ENCODE peak calls at places on chromosomes 13 and 19, in nine cellular contexts. G is astrocyte, Y is RWPE1, L is uterus, Z is osteocyte, P is endothelial cell, Q is stomach, J is glutamatergic neuron, C is cardiac fibroblast. H is an unnamed sample.

GRCh38 chr13:36973009-36973408 is 26.1 kb downstream of the ALG5 start:
- DNase-seq in P (no peak), Z (no peak), Q (no peak), L (no peak), C (no peak), Y (no peak), J (no peak), G (no peak), H (no peak)

GRCh38 chr19:46211201-46211881 is 18.2 kb upstream of the IGFL1 start:
- DNase-seq in J (no peak), Q (peak), Z (no peak), G (no peak), Y (peak), L (no peak), C (no peak), P (peak), H (no peak)

GRCh38 chr13:80475718-80476117 is 134.8 kb upstream of the SPRY2 start:
- DNase-seq in G (no peak), J (no peak), L (no peak), Y (no peak), Q (no peak), P (no peak), C (no peak), Z (no peak), H (no peak)

GRCh38 chr19:19098703-19099632 is 35.2 kb downstream of the SLC25A42 start:
- DNase-seq in J (no peak), C (no peak), L (no peak), P (no peak), Z (no peak), G (no peak), Y (no peak), Q (no peak), H (no peak)

GRCh38 chr19:40232949-40233810 is 6.7 kb upstream of the CCNP start:
- DNase-seq in G (no peak), C (no peak), Q (no peak), Z (no peak), P (no peak), J (no peak), L (no peak), Y (no peak), H (no peak)

GRCh38 chr19:35846038-35846668 is 6.2 kb downstream of the NPHS1 start:
- DNase-seq in G (no peak), Z (no peak), C (no peak), L (no peak), P (no peak), Q (no peak), J (no peak), Y (peak), H (no peak)

GRCh38 chr13:113466321-113466836 is 13.1 kb upstream of the ADPRHL1 start:
- DNase-seq in C (no peak), Z (no peak), L (no peak), P (no peak), Q (no peak), G (no peak), J (no peak), Y (no peak), H (no peak)

GRCh38 chr13:45207319-45207718 is 6.5 kb upstream of the KCTD4 start:
- DNase-seq in G (no peak), L (no peak), Q (no peak), C (no peak), J (no peak), P (no peak), Y (no peak), Z (no peak), H (no peak)

GRCh38 chr13:102680842-102681725 is 13.8 kb downstream of the METTL21C start:
- DNase-seq in G (peak), Y (no peak), Q (no peak), C (peak), J (no peak), Z (no peak), P (no peak), L (no peak), H (no peak)

GRCh38 chr19:53511933-53512374 is 26.0 kb upstream of the ZNF331 start:
- DNase-seq in Y (peak), L (peak), J (peak), Q (peak), C (peak), G (peak), Z (no peak), P (peak), H (no peak)

GRCh38 chr19:17968376-17968775 is 1.5 kb downstream of the KCNN1 start:
- DNase-seq in Z (no peak), L (no peak), Q (no peak), C (no peak), P (no peak), G (no peak), Y (no peak), J (no peak), H (no peak)

GRCh38 chr13:78131811-78132210 is 213.2 kb upstream of the EDNRB start:
- DNase-seq in Z (no peak), P (no peak), G (no peak), J (no peak), Y (no peak), Q (no peak), L (no peak), C (peak), H (no peak)

DNA sequence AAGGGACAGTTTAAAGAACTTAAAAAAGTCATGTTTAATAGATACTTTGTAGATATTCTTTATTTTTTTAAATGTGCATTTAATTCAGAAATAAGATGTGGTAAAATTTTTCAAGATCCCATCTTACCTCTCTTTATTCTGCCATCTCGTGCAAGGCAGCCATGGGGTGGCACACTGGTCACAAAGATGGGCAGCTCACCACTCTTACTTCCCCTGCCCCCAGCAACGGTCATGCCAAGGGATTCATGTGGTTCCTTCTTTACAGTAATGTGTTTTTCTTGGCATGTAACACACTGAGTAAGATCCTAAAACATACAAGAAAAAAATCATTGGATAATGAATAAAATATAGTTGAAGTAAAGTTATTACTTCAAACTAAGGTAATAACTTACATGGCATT is 64.2 kb downstream of the LNX2 start:
- DNase-seq in Z (peak), G (peak), C (peak), Q (no peak), J (no peak), Y (no peak), L (no peak), P (no peak), H (no peak)
- TF ChIP-seq CTCF in Z (peak), G (peak), C (no peak), Q (no peak), J (no peak), Y (no peak), L (no peak), P (no peak), H (no peak)

GRCh38 chr19:12825259-12826131 is 8.9 kb downstream of the RTBDN start:
- DNase-seq in P (peak), Z (no peak), Y (no peak), J (peak), C (peak), G (no peak), L (no peak), Q (peak), H (no peak)
- TF ChIP-seq CTCF in P (peak), Z (peak), Y (peak), J (peak), C (peak), G (peak), L (no peak), Q (no peak), H (peak)

GRCh38 chr19:47229674-47230121 is 1.3 kb downstream of the BBC3 start:
- DNase-seq in Q (no peak), G (peak), P (no peak), C (no peak), Y (no peak), L (no peak), J (peak), Z (no peak), H (no peak)

GRCh38 chr19:47230122-47230920 is 678 bp downstream of the BBC3 start:
- DNase-seq in P (peak), G (peak), C (peak), Y (peak), L (peak), Q (peak), J (peak), Z (peak), H (peak)

GRCh38 chr19:47228168-47228936 is 2.6 kb downstream of the BBC3 start:
- DNase-seq in Q (peak), Z (no peak), Y (no peak), C (peak), J (peak), L (peak), P (no peak), G (no peak), H (peak)

GRCh38 chr19:47227347-47228167 is 3.4 kb downstream of the BBC3 start:
- DNase-seq in L (peak), J (peak), C (peak), Z (peak), G (peak), Y (peak), P (peak), Q (peak), H (peak)

DNA sequence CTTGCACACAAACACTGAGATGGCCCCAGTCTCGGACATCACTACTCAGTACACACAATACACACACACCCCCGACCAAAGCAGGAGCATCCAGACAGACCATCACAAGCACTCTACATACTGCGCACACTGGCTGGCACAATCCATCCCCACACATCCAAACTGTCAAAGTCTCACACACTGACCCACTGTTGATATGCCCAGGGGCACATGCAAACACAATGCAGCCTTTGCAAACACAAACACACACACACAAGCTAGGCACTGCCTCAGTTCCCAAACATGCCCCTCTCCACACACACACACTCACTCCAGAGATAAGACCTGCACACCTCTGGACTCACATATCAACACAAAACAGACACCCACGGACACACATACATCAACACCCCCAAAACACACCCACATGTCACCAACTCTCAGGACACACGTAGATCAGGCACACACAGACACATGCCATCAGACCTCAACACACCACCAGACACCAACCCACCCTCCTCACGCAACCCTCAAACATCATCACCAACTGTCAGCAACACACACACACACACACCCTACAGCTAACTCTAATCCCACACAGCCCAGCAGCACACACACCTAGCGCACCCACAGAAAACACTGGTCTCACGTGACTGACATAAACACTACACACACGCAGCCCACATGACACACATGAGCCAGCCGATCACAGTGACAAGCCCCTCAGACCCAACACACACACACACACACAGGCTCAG is 1.9 kb downstream of the BBC3 start:
- DNase-seq in G (peak), C (peak), L (no peak), Q (no peak), Z (no peak), Y (no peak), P (no peak), J (no peak), H (no peak)
- TF ChIP-seq CTCF in G (no peak), C (no peak), L (no peak), Q (no peak), Z (no peak), Y (no peak), P (no peak), J (no peak), H (no peak)

GRCh38 chr19:3253270-3253669 is 28.8 kb downstream of the CELF5 start:
- DNase-seq in G (no peak), J (no peak), C (peak), Z (no peak), Y (no peak), P (no peak), Q (no peak), L (no peak), H (no peak)
- TF ChIP-seq CTCF in G (no peak), J (no peak), C (no peak), Z (no peak), Y (no peak), P (no peak), Q (no peak), L (no peak), H (no peak)

GRCh38 chr19:41753936-41754529 is 1.3 kb upstream of the CEACAM6 start:
- DNase-seq in Y (peak), C (peak), P (peak), Z (no peak), J (peak), L (no peak), G (no peak), Q (peak), H (no peak)
- TF ChIP-seq CTCF in Y (peak), C (peak), P (peak), Z (peak), J (peak), L (peak), G (peak), Q (no peak), H (peak)

GRCh38 chr13:52707375-52707774 is 32.2 kb downstream of the CNMD start:
- DNase-seq in P (no peak), J (peak), L (no peak), G (no peak), C (no peak), Z (no peak), Y (no peak), Q (no peak), H (no peak)
- TF ChIP-seq CTCF in P (no peak), J (no peak), L (no peak), G (no peak), C (no peak), Z (no peak), Y (no peak), Q (no peak), H (peak)

DNA sequence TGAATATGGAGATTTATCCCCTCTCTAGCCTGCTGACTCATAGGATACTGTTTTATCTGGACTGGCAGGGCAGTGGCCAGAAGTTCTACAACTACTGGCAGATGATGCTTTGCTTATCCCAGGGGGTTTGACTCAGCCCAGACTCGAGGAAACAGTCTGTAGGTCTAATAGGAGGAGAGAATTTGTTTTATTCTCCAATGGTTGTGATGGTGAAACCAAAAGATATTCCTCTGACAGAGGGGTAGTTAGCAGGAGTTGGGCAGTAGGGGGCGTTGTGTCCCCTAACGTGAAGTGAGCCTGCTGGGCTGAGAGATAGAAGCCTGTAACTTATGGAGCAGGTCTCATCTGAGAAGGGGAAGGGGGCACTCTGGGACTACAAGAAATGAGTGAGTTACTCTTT is 74.9 kb downstream of the WTIP start:
- DNase-seq in Z (no peak), L (no peak), G (no peak), Y (no peak), C (peak), Q (no peak), J (peak), P (peak), H (no peak)
- TF ChIP-seq CTCF in Z (peak), L (no peak), G (no peak), Y (no peak), C (peak), Q (no peak), J (peak), P (peak), H (peak)

H was measured in type B pancreatic cell.